ENCODE peak calls at places on chromosomes 16 and 17, in six cellular contexts. H, L, U, O, Y and X are unnamed samples.

GRCh38 chr16:13376174-13376573 is 474.8 kb downstream of the SHISA9 start:
- DNase-seq in H (no peak), L (no peak), U (no peak), O (no peak), Y (no peak), X (no peak)

GRCh38 chr17:81085420-81085911 is 50.5 kb downstream of the BAIAP2 start:
- DNase-seq in H (no peak), L (no peak), U (no peak), O (no peak), Y (no peak), X (no peak)

GRCh38 chr16:84477661-84478060 is 26.8 kb downstream of the MEAK7 start:
- DNase-seq in H (no peak), L (no peak), U (no peak), O (no peak), Y (no peak), X (no peak)

GRCh38 chr17:29617481-29618271 is 5.0 kb downstream of the CORO6 start:
- DNase-seq in H (peak), L (peak), U (peak), O (peak), Y (peak), X (peak)

GRCh38 chr17:81400154-81400938 is 5.1 kb downstream of the BAHCC1 start:
- DNase-seq in H (no peak), L (peak), U (peak), O (peak), Y (no peak), X (no peak)

GRCh38 chr17:76511562-76512365 is 10.5 kb upstream of the RHBDF2 start:
- DNase-seq in H (no peak), L (no peak), U (no peak), O (no peak), Y (no peak), X (no peak)

GRCh38 chr17:3885970-3886369 is 6.9 kb downstream of the CAMKK1 start:
- DNase-seq in H (no peak), L (no peak), U (no peak), O (peak), Y (no peak), X (no peak)

GRCh38 chr17:41284043-41284442 is 8.5 kb downstream of the KRTAP9-7 start:
- DNase-seq in H (no peak), L (no peak), U (no peak), O (no peak), Y (no peak), X (no peak)

GRCh38 chr16:23337836-23338550 is 35.9 kb downstream of the SCNN1B start:
- DNase-seq in H (no peak), L (no peak), U (no peak), O (no peak), Y (no peak), X (no peak)

GRCh38 chr16:13733561-13733960 is 186.4 kb upstream of the ERCC4 start:
- DNase-seq in H (no peak), L (no peak), U (no peak), O (no peak), Y (peak), X (no peak)

GRCh38 chr17:49508061-49508865 is 13.2 kb downstream of the NGFR start:
- DNase-seq in H (no peak), L (no peak), U (no peak), O (peak), Y (peak), X (no peak)

GRCh38 chr17:82257473-82257872 is 16.0 kb downstream of the CSNK1D start:
- DNase-seq in H (no peak), L (peak), U (no peak), O (peak), Y (no peak), X (peak)

GRCh38 chr16:66270333-66270927 is 96.1 kb upstream of the CDH5 start:
- DNase-seq in H (peak), L (peak), U (peak), O (peak), Y (peak), X (peak)

GRCh38 chr17:32271844-32272243 is 6.2 kb downstream of the RHBDL3 start:
- DNase-seq in H (no peak), L (no peak), U (no peak), O (no peak), Y (no peak), X (no peak)

GRCh38 chr17:57433396-57433944 is 177.1 kb downstream of the MSI2 start:
- DNase-seq in H (no peak), L (no peak), U (no peak), O (no peak), Y (no peak), X (no peak)

GRCh38 chr16:87661561-87661960 is 59.3 kb downstream of the JPH3 start:
- DNase-seq in H (peak), L (no peak), U (no peak), O (peak), Y (no peak), X (no peak)

GRCh38 chr17:64252831-64253230 is 10.2 kb downstream of the TEX2 start:
- DNase-seq in H (no peak), L (no peak), U (no peak), O (no peak), Y (no peak), X (no peak)

DNA sequence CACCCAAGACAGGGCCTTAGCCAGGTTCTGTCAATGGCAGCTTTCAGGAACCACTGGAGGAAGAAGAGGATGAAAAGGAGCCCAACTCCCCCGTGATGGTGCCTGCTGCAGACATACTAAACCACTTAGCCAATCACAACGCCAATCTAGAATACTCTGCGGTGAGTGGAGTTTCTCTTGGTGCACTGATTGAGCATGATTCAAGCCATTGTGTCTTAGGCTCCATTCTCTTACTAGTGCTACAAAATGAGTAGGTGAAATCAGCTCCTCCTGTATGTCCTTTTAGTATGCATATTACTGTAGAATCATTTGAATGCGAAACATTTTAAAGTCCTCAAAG is 1.4 kb downstream of the SETD6 start:
- DNase-seq in H (no peak), L (no peak), U (no peak), O (no peak), Y (no peak), X (no peak)
- TF ChIP-seq POLR2A in H (no peak), L (no peak), U (no peak), O (no peak), Y (no peak), X (no peak)

DNA sequence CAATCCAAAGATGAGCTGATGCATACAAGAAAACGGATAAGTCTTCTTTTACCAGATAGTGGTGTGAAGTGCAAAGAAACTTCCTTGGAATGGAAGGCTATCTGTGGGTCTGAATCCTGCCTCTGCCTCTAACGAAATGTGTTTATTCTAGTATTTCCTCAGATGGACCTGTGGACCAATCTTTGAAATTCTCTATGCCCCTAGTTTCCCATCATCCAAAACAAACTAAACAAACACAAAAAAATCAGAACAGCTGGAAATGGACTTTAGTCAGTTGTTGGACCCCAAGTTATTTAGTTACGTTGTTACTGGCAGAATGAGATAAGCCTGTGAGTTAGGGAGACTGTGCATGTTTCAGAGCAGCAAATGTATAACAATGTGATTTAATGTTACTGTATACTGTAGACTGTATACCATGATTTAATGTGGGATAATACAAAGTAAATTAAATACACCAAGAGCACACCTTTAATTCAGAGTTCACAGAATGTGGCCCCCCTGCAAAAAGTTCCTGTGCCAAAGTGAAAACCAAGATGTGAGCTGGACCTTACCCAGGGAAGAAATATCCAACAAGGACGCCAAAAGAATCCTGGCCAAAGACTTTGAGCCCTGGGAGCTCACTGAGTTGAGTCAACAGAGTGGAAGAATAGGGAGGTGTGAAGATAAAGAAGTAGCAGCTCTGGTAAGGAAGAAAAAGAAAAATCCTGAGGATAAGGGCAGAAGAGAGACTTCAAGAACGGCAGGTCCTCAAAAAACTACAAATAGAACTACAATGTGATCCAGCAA is 255.2 kb downstream of the CNTNAP4 start:
- DNase-seq in H (no peak), L (no peak), U (no peak), O (no peak), Y (no peak), X (no peak)
- TF ChIP-seq POLR2A in H (no peak), L (no peak), U (peak), O (no peak), Y (no peak), X (no peak)

DNA sequence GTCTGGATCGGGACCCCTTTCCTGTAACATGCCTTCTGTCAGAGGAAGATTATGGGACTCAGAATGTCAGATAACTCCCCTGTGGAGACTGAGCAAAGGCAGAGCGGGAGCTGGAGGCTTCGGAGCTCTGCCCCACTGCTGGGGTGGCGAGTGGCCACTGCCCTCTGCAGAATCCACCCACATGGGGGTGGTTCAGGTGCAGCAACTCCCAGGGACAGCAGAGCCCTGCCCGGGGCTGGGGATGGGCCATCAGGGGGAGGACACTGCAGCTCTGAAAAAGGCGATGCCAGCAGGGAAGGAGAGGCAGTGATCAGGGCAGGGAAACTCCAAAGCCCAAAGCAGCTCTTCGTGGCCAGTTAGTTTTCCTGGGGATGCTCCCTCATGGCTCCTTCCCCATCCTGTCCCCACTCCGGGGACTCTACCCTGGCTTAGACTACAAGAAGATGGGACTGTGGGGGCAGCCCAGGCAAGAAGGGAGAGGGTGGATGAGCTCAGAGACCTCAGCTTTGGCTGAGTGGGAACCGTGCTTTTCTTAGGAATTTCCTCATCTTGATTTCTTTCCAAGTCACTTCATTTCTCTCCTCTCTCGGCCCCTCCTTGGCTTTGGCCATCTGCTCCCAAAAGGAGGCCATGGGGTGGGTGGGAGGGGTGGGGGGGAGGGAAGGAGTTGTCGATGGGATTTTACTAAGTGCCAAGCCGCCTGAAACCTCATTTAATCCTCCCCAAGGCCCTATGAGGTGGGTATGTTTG is 4.0 kb downstream of the CA4 start:
- DNase-seq in H (no peak), L (no peak), U (no peak), O (no peak), Y (no peak), X (no peak)
- TF ChIP-seq POLR2A in H (no peak), L (no peak), U (no peak), O (no peak), Y (no peak), X (no peak)

GRCh38 chr16:10312784-10313724 is 72.8 kb upstream of the ATF7IP2 start:
- DNase-seq in H (no peak), L (peak), U (no peak), O (no peak), Y (no peak), X (no peak)
- TF ChIP-seq POLR2A in H (no peak), L (no peak), U (no peak), O (no peak), Y (no peak), X (no peak)